ENCODE peak calls at places on chromosome 1, in ten cellular contexts. I is stimulated activated CD4-positive, alpha-beta T cell treated with anti-CD3 and anti-CD28 coated beads, Interleukin-1b, Interleukin-23, amount 100 ng/mL, for 4 hours; J is NB4; K is iris pigment epithelial cell; D is breast epithelium; F is GM04504; X is stimulated activated CD8-positive, alpha-beta memory T cell treated with anti-CD3 and anti-CD28 coated beads, Interleukin-4, amount 100 ng/mL, for 48 hours; A is foreskin fibroblast; M is NCI-H748 treated with DMSO at 0.1 percent for 48 hours; E is GM13976. Z is an unnamed sample.

GRCh38 chr1:44603718-44604117 is 70.6 kb downstream of the TMEM53 start:
- DNase-seq in I (no peak), X (no peak), M (peak), E (no peak), D (no peak), J (no peak), K (no peak), A (no peak), F (no peak), Z (no peak)

GRCh38 chr1:7659514-7659913 is 111.6 kb upstream of the VAMP3 start:
- DNase-seq in K (no peak), M (no peak), J (peak), I (no peak), X (no peak), D (no peak), A (no peak), E (no peak), F (no peak), Z (no peak)

GRCh38 chr1:114510235-114511047 is 562 bp downstream of the TRIM33 start:
- DNase-seq in D (peak), X (peak), F (no peak), E (no peak), J (peak), A (peak), K (peak), I (peak), M (no peak), Z (peak)

GRCh38 chr1:198168180-198168579 is 11.4 kb downstream of the NEK7 start:
- DNase-seq in D (no peak), M (no peak), F (no peak), X (no peak), A (no peak), I (no peak), E (no peak), K (peak), J (no peak), Z (no peak)

GRCh38 chr1:180935326-180936109 is 22.8 kb downstream of the KIAA1614 start:
- DNase-seq in D (no peak), F (no peak), I (no peak), J (no peak), M (no peak), E (peak), X (no peak), A (no peak), K (no peak), Z (no peak)

GRCh38 chr1:44405041-44405803 is at the start of gene RNF220:
- DNase-seq in I (no peak), K (peak), A (peak), F (peak), E (peak), J (peak), X (peak), D (no peak), M (peak), Z (peak)

GRCh38 chr1:184283999-184284398 is 102.8 kb upstream of the C1orf21 start:
- DNase-seq in I (no peak), E (no peak), M (no peak), F (peak), J (no peak), K (peak), D (no peak), X (no peak), A (peak), Z (no peak)

GRCh38 chr1:22753396-22754083 is 42.9 kb downstream of the EPHB2 start:
- DNase-seq in I (no peak), F (peak), K (peak), J (no peak), M (no peak), D (no peak), E (no peak), A (peak), X (no peak), Z (no peak)

GRCh38 chr1:159856576-159856975 is 5.9 kb downstream of the VSIG8 start:
- DNase-seq in A (no peak), X (no peak), K (no peak), E (no peak), F (no peak), M (no peak), J (no peak), I (no peak), D (no peak), Z (no peak)